ENCODE peak calls at places on chromosomes 12 and 14, in ten cellular contexts. X, G, W, R, E, A, I, K, Y and N are unnamed samples.

GRCh38 chr14:23093993-23094665 is 807 bp downstream of the ACIN1 start:
- DNase-seq in X (peak), G (no peak), W (no peak), R (no peak), E (no peak), A (no peak), I (no peak), K (no peak), Y (no peak), N (no peak)

GRCh38 chr12:54251667-54252284 is 28.1 kb downstream of the CBX5 start:
- DNase-seq in X (peak), G (no peak), W (peak), R (no peak), E (peak), A (peak), I (peak), K (no peak), Y (no peak), N (peak)

GRCh38 chr14:99515301-99516155 is 34.3 kb downstream of the CCNK start:
- DNase-seq in X (no peak), G (peak), W (no peak), R (peak), E (no peak), A (no peak), I (no peak), K (peak), Y (peak), N (no peak)

GRCh38 chr12:64673490-64674169 is 63.3 kb downstream of the RASSF3 start:
- DNase-seq in X (peak), G (no peak), W (no peak), R (no peak), E (peak), A (no peak), I (no peak), K (no peak), Y (no peak), N (no peak)

GRCh38 chr14:80260649-80261048 is 49.3 kb upstream of the DIO2 start:
- DNase-seq in X (no peak), G (no peak), W (no peak), R (no peak), E (no peak), A (no peak), I (no peak), K (no peak), Y (no peak), N (no peak)

GRCh38 chr12:49098035-49098451 is 3.4 kb upstream of the DHH start:
- DNase-seq in X (peak), G (peak), W (peak), R (no peak), E (peak), A (peak), I (peak), K (no peak), Y (no peak), N (peak)

GRCh38 chr12:78181544-78182162 is 351.0 kb downstream of the NAV3 start:
- DNase-seq in X (peak), G (no peak), W (peak), R (no peak), E (peak), A (peak), I (peak), K (no peak), Y (no peak), N (no peak)

GRCh38 chr14:76951149-76951548 is 77.4 kb downstream of the IRF2BPL start:
- DNase-seq in X (no peak), G (no peak), W (no peak), R (no peak), E (no peak), A (no peak), I (no peak), K (no peak), Y (no peak), N (no peak)

GRCh38 chr14:52154992-52155655 is 86.3 kb upstream of the NID2 start:
- DNase-seq in X (no peak), G (no peak), W (no peak), R (no peak), E (no peak), A (no peak), I (no peak), K (no peak), Y (no peak), N (no peak)

GRCh38 chr12:57452937-57453509 is 2.1 kb upstream of the INHBE start:
- DNase-seq in X (peak), G (peak), W (peak), R (peak), E (peak), A (peak), I (peak), K (peak), Y (no peak), N (peak)

GRCh38 chr14:102917469-102918211 is 4.8 kb upstream of the AMN start:
- DNase-seq in X (peak), G (peak), W (no peak), R (peak), E (peak), A (no peak), I (peak), K (peak), Y (no peak), N (peak)

GRCh38 chr14:93743270-93744060 is 44.8 kb downstream of the PRIMA1 start:
- DNase-seq in X (no peak), G (no peak), W (no peak), R (no peak), E (no peak), A (no peak), I (no peak), K (no peak), Y (no peak), N (no peak)

GRCh38 chr12:233615-233968 is 19.6 kb upstream of the SLC6A12 start:
- DNase-seq in X (no peak), G (no peak), W (no peak), R (no peak), E (no peak), A (no peak), I (no peak), K (no peak), Y (no peak), N (no peak)

GRCh38 chr12:95661360-95661759 is 110.1 kb upstream of the USP44 start:
- DNase-seq in X (no peak), G (no peak), W (no peak), R (no peak), E (no peak), A (no peak), I (no peak), K (no peak), Y (no peak), N (no peak)

GRCh38 chr12:16920451-16920850 is 314.5 kb upstream of the LMO3 start:
- DNase-seq in X (no peak), G (no peak), W (no peak), R (no peak), E (peak), A (no peak), I (no peak), K (no peak), Y (no peak), N (no peak)

GRCh38 chr14:34592623-34593022 is 37.3 kb downstream of the SNX6 start:
- DNase-seq in X (no peak), G (peak), W (no peak), R (no peak), E (no peak), A (no peak), I (no peak), K (peak), Y (no peak), N (no peak)

GRCh38 chr12:34392741-34393085 is 370.4 kb downstream of the ALG10 start:
- DNase-seq in X (no peak), G (peak), W (no peak), R (peak), E (no peak), A (no peak), I (no peak), K (peak), Y (no peak), N (no peak)

GRCh38 chr14:37617864-37618365 is 22.5 kb downstream of the TTC6 start:
- DNase-seq in X (no peak), G (no peak), W (no peak), R (no peak), E (no peak), A (no peak), I (no peak), K (no peak), Y (no peak), N (no peak)

GRCh38 chr14:103881927-103882281 is 34.5 kb upstream of the PPP1R13B start:
- DNase-seq in X (no peak), G (no peak), W (no peak), R (no peak), E (no peak), A (no peak), I (no peak), K (no peak), Y (no peak), N (no peak)

GRCh38 chr12:112010415-112011344 is 2.3 kb downstream of the TMEM116 start:
- DNase-seq in X (no peak), G (no peak), W (no peak), R (no peak), E (no peak), A (no peak), I (no peak), K (no peak), Y (no peak), N (no peak)

GRCh38 chr14:23093526-23093925 is 1.4 kb downstream of the ACIN1 start:
- DNase-seq in X (no peak), G (no peak), W (no peak), R (no peak), E (no peak), A (no peak), I (no peak), K (no peak), Y (no peak), N (no peak)

GRCh38 chr12:33438890-33439586 is 581 bp downstream of the SYT10 start:
- DNase-seq in X (no peak), G (no peak), W (no peak), R (no peak), E (no peak), A (peak), I (no peak), K (peak), Y (no peak), N (peak)

GRCh38 chr14:66476964-66477363 is 9.2 kb upstream of the CCDC196 start:
- DNase-seq in X (no peak), G (no peak), W (no peak), R (no peak), E (no peak), A (no peak), I (peak), K (no peak), Y (no peak), N (no peak)

GRCh38 chr14:89509891-89510290 is 92.9 kb upstream of the FOXN3 start:
- DNase-seq in X (no peak), G (no peak), W (no peak), R (no peak), E (no peak), A (no peak), I (peak), K (no peak), Y (no peak), N (no peak)

GRCh38 chr12:6529291-6529737 is 5.0 kb upstream of the GAPDH start:
- DNase-seq in X (no peak), G (no peak), W (no peak), R (no peak), E (no peak), A (no peak), I (no peak), K (no peak), Y (no peak), N (no peak)

GRCh38 chr14:104936361-104937155 is 11.9 kb downstream of the PLD4 start:
- DNase-seq in X (no peak), G (peak), W (no peak), R (peak), E (no peak), A (no peak), I (no peak), K (no peak), Y (no peak), N (peak)

GRCh38 chr14:75063013-75063412 is 811 bp downstream of the ACYP1 start:
- DNase-seq in X (no peak), G (no peak), W (no peak), R (no peak), E (no peak), A (no peak), I (no peak), K (no peak), Y (no peak), N (no peak)

GRCh38 chr12:76455582-76456345 is 103.8 kb downstream of the OSBPL8 start:
- DNase-seq in X (peak), G (no peak), W (peak), R (no peak), E (peak), A (peak), I (peak), K (no peak), Y (no peak), N (peak)

GRCh38 chr14:90969493-90970166 is 90.8 kb downstream of the RPS6KA5 start:
- DNase-seq in X (no peak), G (no peak), W (no peak), R (no peak), E (no peak), A (no peak), I (no peak), K (no peak), Y (no peak), N (no peak)

GRCh38 chr14:100568164-100568997 is 18.8 kb downstream of the BEGAIN start:
- DNase-seq in X (no peak), G (no peak), W (no peak), R (no peak), E (no peak), A (no peak), I (no peak), K (no peak), Y (no peak), N (no peak)

GRCh38 chr12:74337951-74338350 is 199.7 kb upstream of the ATXN7L3B start:
- DNase-seq in X (no peak), G (no peak), W (peak), R (no peak), E (no peak), A (no peak), I (peak), K (no peak), Y (no peak), N (no peak)

GRCh38 chr12:31578632-31579031 is 12.3 kb downstream of the DENND5B start:
- DNase-seq in X (no peak), G (no peak), W (no peak), R (peak), E (no peak), A (no peak), I (peak), K (no peak), Y (no peak), N (no peak)

GRCh38 chr12:67268335-67268895 is 743 bp upstream of the CAND1 start:
- DNase-seq in X (peak), G (peak), W (peak), R (peak), E (peak), A (peak), I (peak), K (peak), Y (peak), N (peak)